ENCODE peak calls at places on chromosomes 4 and X, in four cellular contexts. C, D, V and J are unnamed samples.
A peak's percentile ranks its signal among the peaks of the same experiment; 100 is the strongest.

GRCh38 chr4:184286346-184286745 is 68.7 kb upstream of the ENPP6 start:
- DNase-seq in D (no peak), C (no peak), V (no peak), J (no peak)

GRCh38 chr4:6991771-6992557 is 51.2 kb upstream of the TADA2B start:
- DNase-seq in C (no peak), D (no peak), V (no peak), J (no peak)

GRCh38 chr4:73068496-73069337 is 799 bp downstream of the COX18 start:
- DNase-seq in C (no peak), D (peak; percentile 17), V (peak; percentile 32), J (peak; percentile 8)

GRCh38 chr4:57158221-57158620 is 48.0 kb upstream of the IGFBP7 start:
- DNase-seq in D (no peak), C (no peak), V (no peak), J (no peak)

GRCh38 chr4:147658501-147658900 is 25.5 kb downstream of the PRMT9 start:
- DNase-seq in V (no peak), D (no peak), C (no peak), J (no peak)

GRCh38 chr4:140642674-140643437 is 74.1 kb upstream of the UCP1 start:
- DNase-seq in V (no peak), D (no peak), C (no peak), J (no peak)

GRCh38 chr4:151409470-151410313 is 716 bp downstream of the FHIP1A start:
- DNase-seq in D (no peak), C (no peak), V (peak; percentile 79), J (peak; percentile 35)

GRCh38 chrX:120680090-120680489 is 50.2 kb upstream of the C1GALT1C1 start:
- DNase-seq in C (no peak), V (no peak), D (no peak), J (no peak)

GRCh38 chr4:3525532-3526430 is 6.4 kb downstream of the LRPAP1 start:
- DNase-seq in D (no peak), C (no peak), V (no peak), J (no peak)

GRCh38 chr4:6362896-6363295 is 93.2 kb downstream of the WFS1 start:
- DNase-seq in C (no peak), V (peak; percentile 31), D (no peak), J (peak; percentile 39)

GRCh38 chrX:134453631-134454030 is 6.3 kb upstream of the HPRT1 start:
- DNase-seq in D (no peak), C (no peak), V (no peak), J (no peak)

GRCh38 chrX:78548012-78548411 is 111.1 kb downstream of the RTL3 start:
- DNase-seq in V (no peak), C (no peak), D (no peak), J (no peak)

GRCh38 chr4:236028-236427 is 69.2 kb downstream of the ZNF732 start:
- DNase-seq in C (no peak), D (no peak), V (no peak), J (no peak)

GRCh38 chr4:8594097-8595038 is 1.8 kb downstream of the CPZ start:
- DNase-seq in V (peak; percentile 75), D (peak; percentile 4), C (no peak), J (peak; percentile 66)

GRCh38 chr4:8591626-8592365 is 769 bp upstream of the CPZ start:
- DNase-seq in V (no peak), C (no peak), D (no peak), J (no peak)

GRCh38 chr4:8595237-8596087 is 2.9 kb downstream of the CPZ start:
- DNase-seq in D (no peak), C (no peak), V (no peak), J (no peak)

GRCh38 chr4:8592366-8593267 is at the start of gene CPZ:
- DNase-seq in D (no peak), C (no peak), V (peak; percentile 16), J (peak; percentile 49)

DNA sequence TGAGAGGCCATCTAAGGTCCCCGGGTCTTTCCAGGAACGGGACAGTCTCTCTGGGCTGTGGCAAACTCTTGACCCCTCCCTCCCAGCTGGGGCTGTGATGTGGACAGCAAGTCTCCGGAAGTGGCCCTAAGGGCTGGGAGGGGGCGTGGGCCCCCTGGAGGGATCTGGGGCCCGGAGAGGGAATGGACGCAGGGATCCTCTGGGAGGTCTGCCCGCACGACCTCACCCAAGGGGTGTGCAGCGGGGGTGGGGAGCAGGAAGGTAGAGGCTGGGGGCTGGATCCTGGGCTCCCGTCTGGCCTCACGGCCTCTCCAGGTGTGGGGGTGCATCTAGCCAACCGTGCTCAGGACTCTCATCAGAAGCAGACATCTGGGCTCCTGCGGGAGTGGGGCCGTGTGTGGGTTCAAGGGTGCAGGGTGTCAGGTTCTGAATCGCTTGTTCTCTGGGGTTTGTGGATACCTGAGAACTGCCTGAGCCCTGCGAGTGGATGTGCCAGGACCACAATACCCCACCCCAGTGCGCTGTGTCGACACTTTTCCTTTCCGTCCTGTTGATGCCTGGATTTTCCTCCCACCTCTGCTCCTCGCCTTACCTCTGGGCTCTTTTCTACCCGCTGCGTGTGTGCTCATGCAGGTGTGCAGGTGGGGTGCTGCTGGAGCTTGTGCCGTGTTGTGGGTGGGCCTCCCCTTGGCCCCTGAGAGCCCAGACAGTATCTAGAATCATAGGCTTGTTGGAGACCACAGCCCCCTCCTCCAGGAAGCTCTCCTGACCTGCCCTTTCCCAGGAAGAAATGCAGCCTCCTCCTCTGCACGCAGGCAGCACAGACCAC is 917 bp downstream of the CPZ start:
- DNase-seq in C (no peak), V (no peak), D (no peak), J (no peak)
- H3K4me3 ChIP-seq in C (peak overlapping the region; percentile 67), V (no peak overlapping the region), D (no peak overlapping the region), J (peak overlapping the region; percentile 89)

GRCh38 chrX:150200820-150201287 is 162.3 kb upstream of the MAMLD1 start:
- DNase-seq in C (no peak), D (peak; percentile 54), V (peak; percentile 54), J (no peak)

GRCh38 chrX:150203249-150203647 is 159.9 kb upstream of the MAMLD1 start:
- DNase-seq in C (no peak), D (peak; percentile 19), V (no peak), J (no peak)

GRCh38 chrX:150202641-150203248 is 160.4 kb upstream of the MAMLD1 start:
- DNase-seq in D (no peak), V (no peak), C (no peak), J (no peak)

GRCh38 chrX:150201391-150201790 is 161.7 kb upstream of the MAMLD1 start:
- DNase-seq in C (no peak), V (no peak), D (no peak), J (no peak)

GRCh38 chrX:150201841-150202240 is 161.3 kb upstream of the MAMLD1 start:
- DNase-seq in D (no peak), V (no peak), C (no peak), J (no peak)
- TF ChIP-seq SUZ12 in D (no peak), V (no peak), C (no peak), J (no peak)

DNA sequence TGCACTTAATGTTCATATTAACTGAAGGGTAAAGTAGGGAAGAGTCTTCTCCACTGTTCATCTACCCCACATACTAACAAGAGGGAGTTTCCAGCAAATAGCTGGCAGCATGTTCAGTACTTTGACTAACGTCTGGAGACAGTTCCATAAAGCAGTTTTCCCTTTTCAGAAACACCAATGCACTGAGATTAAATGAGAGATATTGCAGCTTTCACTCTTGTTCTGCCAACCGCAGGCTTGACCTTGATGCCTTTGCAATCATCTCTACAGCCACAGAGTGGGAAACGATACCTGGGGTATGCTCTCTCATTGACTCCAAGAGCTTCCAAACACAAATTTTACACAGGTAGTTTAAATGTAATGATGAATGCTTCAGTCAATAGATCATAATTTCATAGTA is 2123.1 kb upstream of the TENM3 start:
- DNase-seq in D (no peak), V (no peak), C (no peak), J (no peak)
- TF ChIP-seq ZNF274 in D (no peak), V (no peak), C (no peak), J (no peak)

GRCh38 chrX:46757052-46757451 is 1.9 kb downstream of the SLC9A7 start:
- DNase-seq in D (no peak), V (no peak), C (no peak), J (no peak)
- H3K4me3 ChIP-seq in D (peak overlapping the region; percentile 69), V (no peak overlapping the region), C (no peak overlapping the region), J (no peak overlapping the region)

DNA sequence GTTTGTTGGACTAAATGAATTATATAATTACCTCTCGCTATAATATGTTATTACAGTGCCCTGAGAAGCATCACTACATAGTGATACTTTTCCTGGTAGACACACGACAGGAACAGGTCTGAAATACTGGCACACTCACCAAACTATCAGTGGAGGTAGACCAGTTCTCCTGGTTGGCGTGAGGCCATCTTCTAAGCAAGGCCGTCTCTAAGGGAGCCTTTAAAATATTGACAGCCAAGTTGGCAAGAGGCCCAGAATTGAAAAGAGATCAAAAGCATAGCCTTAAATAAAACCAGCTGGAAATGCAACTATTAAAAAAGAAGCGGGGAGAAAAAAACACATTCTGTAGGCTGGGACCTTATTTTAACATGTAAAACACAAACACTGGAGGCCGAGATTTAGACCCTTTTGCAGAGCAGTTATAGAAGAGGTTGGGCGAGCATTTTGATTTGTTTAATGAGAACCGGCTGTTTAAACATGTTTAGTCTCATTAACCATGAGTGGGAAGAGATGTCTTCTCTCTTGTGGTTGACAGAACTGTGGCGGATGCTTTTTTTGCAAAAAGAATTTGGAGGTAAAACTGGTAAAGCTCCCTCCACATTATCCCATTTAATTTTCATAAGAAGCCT is 233.0 kb upstream of the CLNK start:
- DNase-seq in V (no peak), C (no peak), D (no peak), J (no peak)
- TF ChIP-seq SUZ12 in V (no peak), C (no peak), D (no peak), J (no peak)

GRCh38 chrX:98379134-98379533 is 1495.4 kb downstream of the RPA4 start:
- DNase-seq in D (no peak), V (peak; percentile 0), C (no peak), J (no peak)
- TF ChIP-seq ZNF274 in D (no peak), V (no peak), C (no peak), J (no peak)